ENCODE peak calls at places on chromosomes 3 and 15, in four cellular contexts. E, B, H and N are unnamed samples.

GRCh38 chr3:167736264-167736787 is 805 bp downstream of the SERPINI1 start:
- DNase-seq in E (no peak), H (no peak), B (no peak), N (no peak)

GRCh38 chr3:136984837-136985236 is 27.1 kb downstream of the IL20RB start:
- DNase-seq in E (no peak), H (no peak), B (no peak), N (no peak)

GRCh38 chr3:146125946-146126345 is 35.0 kb downstream of the PLOD2 start:
- DNase-seq in H (no peak), B (no peak), E (no peak), N (no peak)

GRCh38 chr3:112647122-112647521 is 6.2 kb upstream of the CCDC80 start:
- DNase-seq in H (peak; percentile 67), E (no peak), B (no peak), N (no peak)

GRCh38 chr3:112302881-112303761 is 9.1 kb upstream of the SLC9C1 start:
- DNase-seq in B (no peak), H (no peak), E (peak; percentile 33), N (no peak)

GRCh38 chr3:139935866-139936817 is 1.2 kb downstream of the CLSTN2 start:
- DNase-seq in B (peak; percentile 77), H (peak; percentile 67), E (no peak), N (no peak)

GRCh38 chr3:62592408-62592807 is 219.1 kb upstream of the FEZF2 start:
- DNase-seq in B (peak; percentile 46), E (no peak), H (no peak), N (no peak)

GRCh38 chr15:96345560-96346389 is 15.3 kb downstream of the NR2F2 start:
- DNase-seq in E (no peak), H (peak; percentile 90), B (peak; percentile 79), N (no peak)

GRCh38 chr3:57815034-57815433 is 58.9 kb downstream of the SLMAP start:
- DNase-seq in E (peak; percentile 39), H (no peak), B (no peak), N (peak; percentile 55)

GRCh38 chr3:57757642-57758297 is 1.7 kb downstream of the SLMAP start:
- DNase-seq in H (peak; percentile 58), B (no peak), E (peak; percentile 18), N (no peak)

GRCh38 chr3:68363801-68364200 is 568.5 kb downstream of the TAFA4 start:
- DNase-seq in E (no peak), H (no peak), B (no peak), N (no peak)

GRCh38 chr15:82805994-82806406 is at the start of gene FSD2:
- DNase-seq in E (peak; percentile 89), B (no peak), H (peak; percentile 62), N (no peak)

GRCh38 chr15:26674467-26674866 is 98.4 kb downstream of the GABRB3 start:
- DNase-seq in B (no peak), H (no peak), E (no peak), N (no peak)

GRCh38 chr3:114227076-114227475 is 10.3 kb downstream of the ZNF80 start:
- DNase-seq in B (no peak), H (no peak), E (no peak), N (no peak)

GRCh38 chr3:196140224-196140623 is 58.3 kb upstream of the TFRC start:
- DNase-seq in E (no peak), H (no peak), B (peak; percentile 62), N (no peak)

GRCh38 chr15:66231421-66232266 is 21.9 kb downstream of the MEGF11 start:
- DNase-seq in E (no peak), H (no peak), B (no peak), N (no peak)

GRCh38 chr3:194139085-194139976 is 3.4 kb downstream of the HES1 start:
- DNase-seq in E (peak; percentile 34), B (no peak), H (no peak), N (no peak)

GRCh38 chr3:49004352-49005297 is 2.6 kb upstream of the WDR6 start:
- DNase-seq in H (no peak), E (no peak), B (peak; percentile 43), N (no peak)

GRCh38 chr3:136350132-136350531 is 100.0 kb downstream of the PCCB start:
- DNase-seq in B (no peak), E (no peak), H (no peak), N (no peak)

GRCh38 chr3:195003006-195003892 is 267.7 kb downstream of the XXYLT1 start:
- DNase-seq in B (no peak), E (no peak), H (peak; percentile 64), N (no peak)

GRCh38 chr15:40032125-40032839 is 6.7 kb downstream of the SRP14 start:
- DNase-seq in H (no peak), E (no peak), B (no peak), N (no peak)

GRCh38 chr3:85939026-85939616 is 980.3 kb downstream of the CADM2 start:
- DNase-seq in E (no peak), H (no peak), B (no peak), N (no peak)

GRCh38 chr3:112120485-112120836 is 12.6 kb downstream of the GCSAM start:
- DNase-seq in B (no peak), E (peak; percentile 86), H (no peak), N (no peak)

GRCh38 chr3:132283440-132283839 is 33.8 kb upstream of the ACP3 start:
- DNase-seq in B (no peak), H (no peak), E (no peak), N (no peak)

GRCh38 chr3:126858887-126859286 is 124.0 kb upstream of the PLXNA1 start:
- DNase-seq in H (no peak), B (no peak), E (no peak), N (no peak)

GRCh38 chr3:72629191-72629611 is 219.0 kb downstream of the SHQ1 start:
- DNase-seq in H (no peak), B (no peak), E (peak; percentile 49), N (no peak)

GRCh38 chr15:75661041-75661778 is 13.5 kb downstream of the SNX33 start:
- DNase-seq in E (no peak), H (peak; percentile 92), B (peak; percentile 94), N (no peak)

GRCh38 chr15:52427804-52428203 is 100.9 kb downstream of the MYO5A start:
- DNase-seq in B (no peak), E (no peak), H (no peak), N (no peak)

GRCh38 chr3:96966181-96966929 is 152.0 kb downstream of the EPHA6 start:
- DNase-seq in E (no peak), H (no peak), B (no peak), N (no peak)

GRCh38 chr3:138434276-138434874 is at the start of gene ESYT3:
- DNase-seq in H (peak; percentile 73), E (no peak), B (peak; percentile 96), N (peak; percentile 5)

GRCh38 chr3:72523409-72524172 is 324.7 kb downstream of the SHQ1 start:
- DNase-seq in H (peak; percentile 60), B (no peak), E (peak; percentile 81), N (no peak)

GRCh38 chr3:181530584-181530983 is 181.1 kb upstream of the SOX2 start:
- DNase-seq in E (no peak), B (no peak), H (no peak), N (no peak)

GRCh38 chr15:83106994-83107840 is at the start of gene TM6SF1:
- DNase-seq in B (peak; percentile 88), E (peak; percentile 69), H (no peak), N (no peak)

GRCh38 chr3:74564560-74564959 is 49.9 kb downstream of the CNTN3 start:
- DNase-seq in B (no peak), H (no peak), E (no peak), N (no peak)

GRCh38 chr3:47428585-47429145 is 47.1 kb downstream of the SCAP start:
- DNase-seq in H (no peak), B (no peak), E (no peak), N (no peak)

GRCh38 chr3:4394048-4394447 is 73.0 kb downstream of the SUMF1 start:
- DNase-seq in B (no peak), H (no peak), E (no peak), N (peak; percentile 49)

GRCh38 chr3:77459926-77460325 is 420.0 kb downstream of the ROBO2 start:
- DNase-seq in E (no peak), H (no peak), B (no peak), N (no peak)

GRCh38 chr15:27066446-27066845 is 95.5 kb downstream of the GABRG3 start:
- DNase-seq in B (no peak), E (no peak), H (no peak), N (no peak)

DNA sequence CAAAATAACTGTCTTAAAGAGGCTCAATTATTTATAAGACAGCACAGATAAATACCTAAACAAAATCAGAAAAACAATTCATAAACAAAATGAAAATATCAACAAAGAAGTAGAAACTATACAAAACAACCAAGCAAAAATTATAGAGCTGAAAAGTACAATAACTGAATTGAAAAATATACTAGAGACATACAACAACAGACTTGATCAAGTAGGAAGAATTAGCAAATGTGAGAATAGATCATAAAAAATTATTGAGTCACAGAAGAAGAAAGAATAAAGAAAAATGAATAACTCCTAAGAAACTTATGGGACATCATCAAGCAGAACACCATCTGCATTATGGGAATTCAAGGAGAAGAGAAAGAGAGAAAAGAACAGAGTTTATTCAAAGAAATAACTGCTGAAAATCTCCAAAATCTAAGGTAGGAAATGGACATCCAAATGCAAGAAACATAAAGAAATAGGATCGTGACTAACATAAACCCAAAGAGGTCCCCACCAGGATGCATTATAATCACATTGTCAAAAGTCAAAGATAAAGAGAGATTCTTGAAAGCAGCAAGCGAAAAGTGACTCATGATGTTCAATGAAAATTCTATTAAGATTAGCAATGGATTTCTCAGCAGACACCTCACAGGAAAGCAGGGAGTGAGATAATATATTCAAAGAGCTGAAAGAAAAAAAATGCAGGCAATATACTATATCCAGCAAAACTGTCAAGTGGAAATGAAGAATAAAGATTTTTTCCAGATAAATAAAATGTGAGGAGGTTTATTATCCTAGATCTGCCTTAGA is 85.9 kb downstream of the DCLK3 start:
- DNase-seq in H (no peak), E (no peak), B (no peak), N (no peak)
- H3K9me3 ChIP-seq in H (peaks cover 43% of the 10 kb centered on the region), E (peaks cover 37% of the 10 kb centered on the region), B (no peaks in the 10 kb centered on the region), N (peaks cover 9% of the 10 kb centered on the region)

GRCh38 chr3:174051191-174051590 is 653.6 kb downstream of the NLGN1 start:
- DNase-seq in E (no peak), H (no peak), B (no peak), N (no peak)
- H3K9me3 ChIP-seq in E (no peaks in the 10 kb centered on the region), H (no peaks in the 10 kb centered on the region), B (no peaks in the 10 kb centered on the region), N (no peaks in the 10 kb centered on the region)

DNA sequence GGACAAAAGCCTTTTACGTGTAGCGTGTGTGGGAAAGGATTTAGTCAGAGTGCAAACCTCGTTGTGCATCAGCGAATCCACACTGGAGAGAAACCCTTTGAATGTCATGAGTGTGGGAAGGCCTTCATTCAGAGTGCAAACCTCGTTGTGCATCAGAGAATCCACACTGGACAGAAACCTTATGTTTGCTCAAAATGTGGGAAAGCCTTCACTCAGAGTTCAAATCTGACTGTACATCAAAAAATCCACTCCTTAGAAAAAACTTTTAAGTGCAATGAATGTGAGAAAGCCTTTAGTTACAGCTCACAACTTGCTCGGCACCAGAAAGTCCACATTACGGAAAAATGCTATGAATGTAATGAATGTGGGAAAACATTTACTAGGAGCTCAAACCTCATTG is 10.5 kb downstream of the ZNF35 start:
- DNase-seq in E (no peak), B (no peak), H (no peak), N (no peak)
- H3K9me3 ChIP-seq in E (no peaks in the 10 kb centered on the region), B (no peaks in the 10 kb centered on the region), H (peaks cover 24% of the 10 kb centered on the region), N (peaks cover 18% of the 10 kb centered on the region)

GRCh38 chr15:56149071-56149470 is 94.6 kb downstream of the RFX7 start:
- DNase-seq in E (no peak), H (no peak), B (no peak), N (no peak)
- H3K9me3 ChIP-seq in E (no peaks in the 10 kb centered on the region), H (peaks cover under 1% of the 10 kb centered on the region), B (no peaks in the 10 kb centered on the region), N (no peaks in the 10 kb centered on the region)